ENCODE peak calls at places on chromosome 6, in six cellular contexts. X is A549, I is GM13977, P is astrocyte, F is RWPE1, W is colonic mucosa. H is an unnamed sample.

GRCh38 chr6:112298816-112299281 is 44.5 kb upstream of the LAMA4 start:
- DNase-seq in X (peak), I (no peak), P (peak), F (peak), W (no peak), H (peak)

GRCh38 chr6:129370268-129370916 is 339.6 kb downstream of the ARHGAP18 start:
- DNase-seq in X (peak), I (peak), P (peak), F (peak), W (peak), H (peak)

GRCh38 chr6:63663147-63663877 is 27.7 kb downstream of the PHF3 start:
- DNase-seq in X (no peak), I (no peak), P (peak), F (peak), W (no peak), H (no peak)

GRCh38 chr6:6600865-6601264 is 12.3 kb downstream of the LY86 start:
- DNase-seq in X (no peak), I (no peak), P (no peak), F (no peak), W (no peak), H (no peak)

GRCh38 chr6:22019877-22020276 is 277.0 kb downstream of the PRL start:
- DNase-seq in X (no peak), I (no peak), P (no peak), F (no peak), W (no peak), H (no peak)

GRCh38 chr6:152356659-152357058 is 280.5 kb downstream of the SYNE1 start:
- DNase-seq in X (no peak), I (peak), P (no peak), F (peak), W (no peak), H (no peak)

GRCh38 chr6:35178932-35179832 is 34.6 kb upstream of the SCUBE3 start:
- DNase-seq in X (no peak), I (peak), P (no peak), F (no peak), W (no peak), H (no peak)

GRCh38 chr6:16257999-16258708 is 19.8 kb downstream of the GMPR start:
- DNase-seq in X (no peak), I (no peak), P (no peak), F (no peak), W (no peak), H (no peak)

GRCh38 chr6:148217051-148217450 is 125.6 kb upstream of the SASH1 start:
- DNase-seq in X (no peak), I (no peak), P (no peak), F (no peak), W (no peak), H (no peak)

GRCh38 chr6:50143011-50143719 is 93.4 kb upstream of the DEFB112 start:
- DNase-seq in X (no peak), I (no peak), P (no peak), F (no peak), W (no peak), H (no peak)

GRCh38 chr6:19569563-19569962 is 267.6 kb upstream of the ID4 start:
- DNase-seq in X (no peak), I (no peak), P (no peak), F (no peak), W (no peak), H (no peak)

GRCh38 chr6:166278579-166279392 is 29.4 kb downstream of the PRR18 start:
- DNase-seq in X (no peak), I (no peak), P (no peak), F (no peak), W (no peak), H (no peak)

GRCh38 chr6:46684771-46685170 is 2.9 kb upstream of the TDRD6 start:
- DNase-seq in X (no peak), I (no peak), P (peak), F (peak), W (no peak), H (no peak)

GRCh38 chr6:139856562-139856961 is 482.1 kb upstream of the CITED2 start:
- DNase-seq in X (no peak), I (no peak), P (no peak), F (no peak), W (no peak), H (no peak)

GRCh38 chr6:43509142-43509983 is 783 bp downstream of the LRRC73 start:
- DNase-seq in X (no peak), I (no peak), P (no peak), F (no peak), W (no peak), H (peak)

GRCh38 chr6:167408235-167408869 is 83.5 kb downstream of the TTLL2 start:
- DNase-seq in X (no peak), I (no peak), P (no peak), F (no peak), W (no peak), H (no peak)

GRCh38 chr6:160028487-160029275 is 59.8 kb downstream of the IGF2R start:
- DNase-seq in X (no peak), I (no peak), P (no peak), F (no peak), W (no peak), H (no peak)

GRCh38 chr6:10547809-10548208 is 26.7 kb downstream of the GCNT2 start:
- DNase-seq in X (no peak), I (no peak), P (no peak), F (no peak), W (no peak), H (no peak)

GRCh38 chr6:24854077-24854670 is 55.5 kb upstream of the ARMH2 start:
- DNase-seq in X (no peak), I (no peak), P (no peak), F (no peak), W (no peak), H (no peak)

GRCh38 chr6:37536462-37537225 is 37.0 kb upstream of the CCDC167 start:
- DNase-seq in X (no peak), I (no peak), P (no peak), F (no peak), W (no peak), H (no peak)

GRCh38 chr6:166996406-166996805 is 2.8 kb upstream of the CEP43 start:
- DNase-seq in X (no peak), I (no peak), P (peak), F (no peak), W (no peak), H (no peak)

GRCh38 chr6:1481326-1481725 is 92.0 kb downstream of the FOXF2 start:
- DNase-seq in X (peak), I (no peak), P (peak), F (peak), W (no peak), H (no peak)

GRCh38 chr6:6052216-6052615 is 45.5 kb upstream of the NRN1 start:
- DNase-seq in X (no peak), I (no peak), P (no peak), F (no peak), W (no peak), H (no peak)

GRCh38 chr6:79230149-79230548 is 4.3 kb downstream of the HMGN3 start:
- DNase-seq in X (no peak), I (no peak), P (no peak), F (peak), W (no peak), H (no peak)

GRCh38 chr6:143279385-143279784 is 171.1 kb downstream of the ADAT2 start:
- DNase-seq in X (peak), I (peak), P (no peak), F (no peak), W (no peak), H (peak)

GRCh38 chr6:3013486-3013885 is 13.8 kb downstream of the NQO2 start:
- DNase-seq in X (peak), I (no peak), P (peak), F (peak), W (no peak), H (no peak)

GRCh38 chr6:149750136-149750609 is 632 bp downstream of the PCMT1 start:
- DNase-seq in X (peak), I (peak), P (peak), F (peak), W (peak), H (peak)

GRCh38 chr6:17193376-17193775 is 87.8 kb upstream of the RBM24 start:
- DNase-seq in X (no peak), I (no peak), P (peak), F (no peak), W (no peak), H (no peak)

GRCh38 chr6:56714982-56715456 is 72.3 kb upstream of the DST start:
- DNase-seq in X (no peak), I (no peak), P (peak), F (peak), W (no peak), H (peak)

GRCh38 chr6:38151580-38152500 is 332.3 kb downstream of the ZFAND3 start:
- DNase-seq in X (no peak), I (no peak), P (no peak), F (no peak), W (no peak), H (no peak)

DNA sequence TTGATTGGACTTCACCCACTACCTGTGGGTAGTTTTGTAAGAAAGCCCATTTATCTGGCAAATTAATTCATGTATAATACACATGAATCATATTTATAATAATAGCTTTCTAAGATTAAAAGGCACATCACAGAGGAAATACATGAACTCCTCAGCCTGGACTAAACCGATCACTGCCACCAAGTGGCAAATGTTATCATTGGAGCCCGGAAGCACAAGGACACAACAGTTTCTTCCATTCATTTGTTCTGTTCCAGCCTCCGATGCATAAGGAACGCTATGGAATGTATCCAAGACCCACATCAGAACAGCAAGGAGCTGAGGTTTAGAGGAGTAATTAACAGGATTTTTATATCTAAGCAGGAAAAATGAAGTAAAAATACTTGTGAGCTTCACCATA is 13.9 kb upstream of the IPCEF1 start:
- DNase-seq in X (no peak), I (peak), P (peak), F (peak), W (no peak), H (peak)
- TF ChIP-seq CTCF in X (peak), I (peak), P (peak), F (peak), W (peak), H (peak)

DNA sequence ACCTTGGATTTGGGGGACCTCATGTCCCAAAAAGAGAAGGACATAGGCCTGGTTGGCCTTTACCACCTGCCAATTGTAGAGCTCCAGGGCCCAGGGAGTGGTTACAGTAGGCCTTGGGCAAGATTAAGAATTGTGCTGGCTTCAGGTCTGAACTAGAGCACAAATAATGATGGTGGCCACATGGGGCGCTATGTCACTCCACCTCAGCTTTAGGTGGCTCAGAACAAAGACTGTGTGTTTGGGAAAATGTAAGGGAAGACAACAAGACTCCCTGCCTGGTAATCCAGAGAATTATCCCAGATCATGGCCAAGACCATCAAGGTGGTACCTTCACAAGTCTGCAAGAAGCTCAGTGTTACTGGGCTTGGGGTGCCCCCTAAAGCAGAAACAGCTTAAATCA is 224.9 kb upstream of the OPRM1 start:
- DNase-seq in X (no peak), I (no peak), P (no peak), F (no peak), W (no peak), H (no peak)
- TF ChIP-seq CTCF in X (no peak), I (peak), P (no peak), F (no peak), W (no peak), H (no peak)

DNA sequence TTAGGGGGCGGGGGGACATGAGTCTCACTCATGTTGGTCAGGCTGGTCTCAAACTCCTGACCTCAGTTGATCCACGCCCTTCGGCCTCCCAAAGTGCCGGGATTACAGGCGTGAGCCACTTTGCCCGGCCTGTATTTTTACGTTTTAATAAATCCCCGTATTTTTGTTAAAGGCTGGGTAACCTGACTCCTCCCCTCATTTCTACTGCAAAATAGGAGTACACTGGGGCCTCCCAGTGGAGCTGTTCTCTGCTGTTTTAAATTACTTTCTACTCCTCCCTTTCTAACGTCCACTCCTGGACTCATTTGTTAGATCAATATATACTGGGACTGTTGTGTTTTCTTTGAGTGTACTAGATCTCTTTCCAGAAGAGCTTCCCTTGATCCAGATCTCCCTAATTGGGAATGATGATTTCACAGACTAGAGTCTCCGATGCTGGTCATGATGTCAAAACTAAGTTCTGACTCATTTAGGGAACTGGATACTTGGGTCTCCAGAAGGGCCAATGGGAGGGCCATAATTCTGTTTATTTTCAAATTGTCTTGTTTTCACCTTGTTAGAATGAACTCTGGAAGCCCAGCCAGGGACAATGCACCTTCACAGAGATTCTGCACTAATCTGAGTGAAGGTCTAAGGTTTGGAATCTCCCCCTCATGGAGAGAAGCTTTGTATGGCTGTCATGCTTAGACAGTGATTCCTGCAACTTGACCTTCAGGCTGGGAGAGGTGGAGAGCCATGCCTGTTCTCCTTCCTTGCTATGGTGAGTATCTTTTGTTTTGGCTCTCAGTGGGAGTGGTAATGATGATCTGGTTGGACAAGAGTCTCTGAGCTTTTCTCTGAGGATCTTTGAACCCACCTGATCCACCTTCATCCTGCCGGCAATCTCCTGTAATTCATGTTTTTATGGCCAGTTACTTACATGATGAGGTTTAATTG is 9.4 kb downstream of the HSPA1B start:
- DNase-seq in X (no peak), I (no peak), P (no peak), F (no peak), W (peak), H (no peak)
- TF ChIP-seq CTCF in X (no peak), I (no peak), P (no peak), F (no peak), W (no peak), H (no peak)

DNA sequence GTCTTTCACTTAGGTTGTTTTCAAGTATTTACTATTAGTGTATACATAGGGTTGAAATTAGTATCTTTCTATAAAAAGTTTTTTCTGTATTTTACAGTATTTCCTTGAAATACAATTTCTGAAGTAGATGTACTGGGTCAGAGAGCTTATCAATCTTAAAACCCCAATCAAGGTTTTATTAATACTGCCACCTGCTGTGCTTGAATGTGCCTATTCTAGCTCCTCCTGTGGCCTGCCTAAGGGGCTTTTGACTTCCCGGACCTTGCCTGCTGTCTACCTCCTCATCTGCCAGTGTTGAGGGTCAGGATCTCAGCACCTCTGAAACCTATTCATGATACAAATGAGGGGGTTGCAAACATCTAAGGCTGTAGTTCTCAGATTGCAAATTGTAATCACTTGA is 9.2 kb downstream of the PACRG start:
- DNase-seq in X (no peak), I (no peak), P (no peak), F (no peak), W (no peak), H (peak)
- TF ChIP-seq CTCF in X (no peak), I (no peak), P (no peak), F (no peak), W (no peak), H (no peak)